ENCODE peak calls at places on chromosome 4, in seven cellular contexts. One of them, this sample, is unnamed. For H3K36me3 and H3K4me1, the result is how much of the 10 kb centered on the place peaks cover.

GRCh38 chr4:38856524-38857337 is at the start of gene TLR6:
- DNase-seq in colonic mucosa: peak
- DNase-seq in spleen: no peak
- DNase-seq in endothelial cell of umbilical vein: peak
- DNase-seq in neural progenitor cell: peak
- DNase-seq in PC-3: peak
- DNase-seq in MM.1S: peak
- DNase-seq in this sample: no peak

GRCh38 chr4:79241846-79242245 is 84.0 kb downstream of the NAA11 start:
- DNase-seq in colonic mucosa: no peak
- DNase-seq in spleen: no peak
- DNase-seq in endothelial cell of umbilical vein: peak
- DNase-seq in neural progenitor cell: peak
- DNase-seq in PC-3: peak
- DNase-seq in MM.1S: no peak
- DNase-seq in this sample: no peak

GRCh38 chr4:78642934-78643333 is 91.4 kb downstream of the ANXA3 start:
- DNase-seq in colonic mucosa: peak
- DNase-seq in spleen: no peak
- DNase-seq in endothelial cell of umbilical vein: no peak
- DNase-seq in neural progenitor cell: no peak
- DNase-seq in PC-3: no peak
- DNase-seq in MM.1S: no peak
- DNase-seq in this sample: no peak

GRCh38 chr4:48194986-48195773 is 61.1 kb upstream of the TXK start:
- DNase-seq in colonic mucosa: no peak
- DNase-seq in spleen: no peak
- DNase-seq in endothelial cell of umbilical vein: peak
- DNase-seq in neural progenitor cell: no peak
- DNase-seq in PC-3: no peak
- DNase-seq in MM.1S: peak
- DNase-seq in this sample: no peak

GRCh38 chr4:168183717-168184571 is 91.6 kb downstream of the ANXA10 start:
- DNase-seq in colonic mucosa: no peak
- DNase-seq in spleen: no peak
- DNase-seq in endothelial cell of umbilical vein: peak
- DNase-seq in neural progenitor cell: peak
- DNase-seq in PC-3: peak
- DNase-seq in MM.1S: peak
- DNase-seq in this sample: no peak

GRCh38 chr4:86834901-86835300 is 14.3 kb downstream of the SLC10A6 start:
- DNase-seq in colonic mucosa: no peak
- DNase-seq in spleen: no peak
- DNase-seq in endothelial cell of umbilical vein: no peak
- DNase-seq in neural progenitor cell: no peak
- DNase-seq in PC-3: no peak
- DNase-seq in MM.1S: no peak
- DNase-seq in this sample: no peak

GRCh38 chr4:48602222-48602621 is 112.2 kb downstream of the ZAR1 start:
- DNase-seq in colonic mucosa: no peak
- DNase-seq in spleen: no peak
- DNase-seq in endothelial cell of umbilical vein: no peak
- DNase-seq in neural progenitor cell: no peak
- DNase-seq in PC-3: peak
- DNase-seq in MM.1S: no peak
- DNase-seq in this sample: no peak

GRCh38 chr4:140789752-140790151 is 33.6 kb upstream of the TBC1D9 start:
- DNase-seq in colonic mucosa: no peak
- DNase-seq in spleen: no peak
- DNase-seq in endothelial cell of umbilical vein: no peak
- DNase-seq in neural progenitor cell: no peak
- DNase-seq in PC-3: peak
- DNase-seq in MM.1S: no peak
- DNase-seq in this sample: no peak

GRCh38 chr4:142126890-142127497 is 490.6 kb downstream of the IL15 start:
- DNase-seq in colonic mucosa: peak
- DNase-seq in spleen: no peak
- DNase-seq in endothelial cell of umbilical vein: peak
- DNase-seq in neural progenitor cell: peak
- DNase-seq in PC-3: peak
- DNase-seq in MM.1S: peak
- DNase-seq in this sample: no peak

GRCh38 chr4:87559090-87559837 is 30.1 kb upstream of the SPARCL1 start:
- DNase-seq in colonic mucosa: no peak
- DNase-seq in spleen: no peak
- DNase-seq in endothelial cell of umbilical vein: no peak
- DNase-seq in neural progenitor cell: peak
- DNase-seq in PC-3: peak
- DNase-seq in MM.1S: peak
- DNase-seq in this sample: no peak

GRCh38 chr4:77911091-77911490 is 48.5 kb downstream of the MRPL1 start:
- DNase-seq in colonic mucosa: no peak
- DNase-seq in spleen: no peak
- DNase-seq in endothelial cell of umbilical vein: no peak
- DNase-seq in neural progenitor cell: no peak
- DNase-seq in PC-3: no peak
- DNase-seq in MM.1S: no peak
- DNase-seq in this sample: no peak

GRCh38 chr4:1567808-1568581 is 116.1 kb downstream of the FAM53A start:
- DNase-seq in colonic mucosa: no peak
- DNase-seq in spleen: peak
- DNase-seq in endothelial cell of umbilical vein: no peak
- DNase-seq in neural progenitor cell: peak
- DNase-seq in PC-3: no peak
- DNase-seq in MM.1S: no peak
- DNase-seq in this sample: no peak

GRCh38 chr4:86855572-86855971 is 6.4 kb upstream of the SLC10A6 start:
- DNase-seq in colonic mucosa: no peak
- DNase-seq in spleen: no peak
- DNase-seq in endothelial cell of umbilical vein: peak
- DNase-seq in neural progenitor cell: no peak
- DNase-seq in PC-3: peak
- DNase-seq in MM.1S: no peak
- DNase-seq in this sample: no peak

GRCh38 chr4:55879224-55879623 is 25.8 kb downstream of the EXOC1 start:
- DNase-seq in colonic mucosa: no peak
- DNase-seq in spleen: no peak
- DNase-seq in endothelial cell of umbilical vein: no peak
- DNase-seq in neural progenitor cell: no peak
- DNase-seq in PC-3: no peak
- DNase-seq in MM.1S: no peak
- DNase-seq in this sample: no peak

GRCh38 chr4:25930722-25931354 is 16.8 kb downstream of the SMIM20 start:
- DNase-seq in colonic mucosa: no peak
- DNase-seq in spleen: no peak
- DNase-seq in endothelial cell of umbilical vein: no peak
- DNase-seq in neural progenitor cell: no peak
- DNase-seq in PC-3: no peak
- DNase-seq in MM.1S: no peak
- DNase-seq in this sample: no peak

GRCh38 chr4:986949-987688 is at the start of gene IDUA:
- DNase-seq in colonic mucosa: peak
- DNase-seq in spleen: peak
- DNase-seq in endothelial cell of umbilical vein: peak
- DNase-seq in neural progenitor cell: peak
- DNase-seq in PC-3: peak
- DNase-seq in MM.1S: no peak
- DNase-seq in this sample: no peak

GRCh38 chr4:48082956-48083355 is 51.1 kb downstream of the TXK start:
- DNase-seq in colonic mucosa: no peak
- DNase-seq in spleen: no peak
- DNase-seq in endothelial cell of umbilical vein: no peak
- DNase-seq in neural progenitor cell: no peak
- DNase-seq in PC-3: no peak
- DNase-seq in MM.1S: no peak
- DNase-seq in this sample: no peak

GRCh38 chr4:167221074-167221473 is 13.2 kb downstream of the SPOCK3 start:
- DNase-seq in colonic mucosa: no peak
- DNase-seq in spleen: no peak
- DNase-seq in endothelial cell of umbilical vein: no peak
- DNase-seq in neural progenitor cell: no peak
- DNase-seq in PC-3: no peak
- DNase-seq in MM.1S: no peak
- DNase-seq in this sample: no peak

GRCh38 chr4:186724048-186724860 is 598 bp upstream of the FAT1 start:
- DNase-seq in colonic mucosa: peak
- DNase-seq in spleen: no peak
- DNase-seq in endothelial cell of umbilical vein: no peak
- DNase-seq in neural progenitor cell: peak
- DNase-seq in PC-3: peak
- DNase-seq in MM.1S: peak
- DNase-seq in this sample: no peak

GRCh38 chr4:6030679-6031078 is 12.4 kb upstream of the C4orf50 start:
- DNase-seq in colonic mucosa: no peak
- DNase-seq in spleen: no peak
- DNase-seq in endothelial cell of umbilical vein: no peak
- DNase-seq in neural progenitor cell: no peak
- DNase-seq in PC-3: no peak
- DNase-seq in MM.1S: no peak
- DNase-seq in this sample: no peak

GRCh38 chr4:3854661-3855060 is 88.5 kb downstream of the ADRA2C start:
- DNase-seq in colonic mucosa: no peak
- DNase-seq in spleen: no peak
- DNase-seq in endothelial cell of umbilical vein: no peak
- DNase-seq in neural progenitor cell: no peak
- DNase-seq in PC-3: no peak
- DNase-seq in MM.1S: no peak
- DNase-seq in this sample: no peak

GRCh38 chr4:22385615-22386014 is 130.3 kb downstream of the ADGRA3 start:
- DNase-seq in colonic mucosa: no peak
- DNase-seq in spleen: no peak
- DNase-seq in endothelial cell of umbilical vein: peak
- DNase-seq in neural progenitor cell: no peak
- DNase-seq in PC-3: peak
- DNase-seq in MM.1S: no peak
- DNase-seq in this sample: no peak

GRCh38 chr4:8664976-8665375 is 72.4 kb downstream of the CPZ start:
- DNase-seq in colonic mucosa: no peak
- DNase-seq in spleen: peak
- DNase-seq in endothelial cell of umbilical vein: no peak
- DNase-seq in neural progenitor cell: no peak
- DNase-seq in PC-3: no peak
- DNase-seq in MM.1S: no peak
- DNase-seq in this sample: no peak

GRCh38 chr4:100417565-100417964 is 100.3 kb downstream of the EMCN start:
- DNase-seq in colonic mucosa: no peak
- DNase-seq in spleen: no peak
- DNase-seq in endothelial cell of umbilical vein: no peak
- DNase-seq in neural progenitor cell: peak
- DNase-seq in PC-3: no peak
- DNase-seq in MM.1S: no peak
- DNase-seq in this sample: no peak

GRCh38 chr4:3385719-3386440 is 55.9 kb upstream of the HGFAC start:
- DNase-seq in colonic mucosa: no peak
- DNase-seq in spleen: peak
- DNase-seq in endothelial cell of umbilical vein: no peak
- DNase-seq in neural progenitor cell: no peak
- DNase-seq in PC-3: no peak
- DNase-seq in MM.1S: no peak
- DNase-seq in this sample: no peak

GRCh38 chr4:79181190-79181589 is 144.7 kb downstream of the NAA11 start:
- DNase-seq in colonic mucosa: no peak
- DNase-seq in spleen: no peak
- DNase-seq in endothelial cell of umbilical vein: no peak
- DNase-seq in neural progenitor cell: no peak
- DNase-seq in PC-3: no peak
- DNase-seq in MM.1S: no peak
- DNase-seq in this sample: no peak

GRCh38 chr4:138910914-138911336 is 104.7 kb upstream of the NOCT start:
- DNase-seq in colonic mucosa: peak
- DNase-seq in spleen: peak
- DNase-seq in endothelial cell of umbilical vein: peak
- DNase-seq in neural progenitor cell: peak
- DNase-seq in PC-3: peak
- DNase-seq in MM.1S: no peak
- DNase-seq in this sample: peak
- H3K27ac ChIP-seq in colonic mucosa: peak
- H3K27ac ChIP-seq in spleen: peak
- H3K27ac ChIP-seq in endothelial cell of umbilical vein: peak
- H3K27ac ChIP-seq in neural progenitor cell: no peak
- H3K27ac ChIP-seq in PC-3: peak
- H3K27ac ChIP-seq in MM.1S: no peak
- H3K27ac ChIP-seq in this sample: no peak

GRCh38 chr4:108624263-108625056 is 4.1 kb downstream of the RPL34 start:
- DNase-seq in colonic mucosa: no peak
- DNase-seq in spleen: no peak
- DNase-seq in endothelial cell of umbilical vein: no peak
- DNase-seq in neural progenitor cell: no peak
- DNase-seq in PC-3: no peak
- DNase-seq in MM.1S: no peak
- DNase-seq in this sample: no peak
- H3K36me3 ChIP-seq in colonic mucosa: under half
- H3K36me3 ChIP-seq in spleen: under half
- H3K36me3 ChIP-seq in endothelial cell of umbilical vein: under half
- H3K36me3 ChIP-seq in neural progenitor cell: under half
- H3K36me3 ChIP-seq in PC-3: half or more
- H3K36me3 ChIP-seq in MM.1S: under half
- H3K36me3 ChIP-seq in this sample: under half

GRCh38 chr4:184383497-184384055 is 90.8 kb downstream of the IRF2 start:
- DNase-seq in colonic mucosa: peak
- DNase-seq in spleen: no peak
- DNase-seq in endothelial cell of umbilical vein: peak
- DNase-seq in neural progenitor cell: no peak
- DNase-seq in PC-3: peak
- DNase-seq in MM.1S: peak
- DNase-seq in this sample: no peak
- H3K4me1 ChIP-seq in colonic mucosa: under half
- H3K4me1 ChIP-seq in spleen: half or more
- H3K4me1 ChIP-seq in endothelial cell of umbilical vein: half or more
- H3K4me1 ChIP-seq in neural progenitor cell: under half
- H3K4me1 ChIP-seq in PC-3: under half
- H3K4me1 ChIP-seq in MM.1S: half or more
- H3K4me1 ChIP-seq in this sample: under half

DNA sequence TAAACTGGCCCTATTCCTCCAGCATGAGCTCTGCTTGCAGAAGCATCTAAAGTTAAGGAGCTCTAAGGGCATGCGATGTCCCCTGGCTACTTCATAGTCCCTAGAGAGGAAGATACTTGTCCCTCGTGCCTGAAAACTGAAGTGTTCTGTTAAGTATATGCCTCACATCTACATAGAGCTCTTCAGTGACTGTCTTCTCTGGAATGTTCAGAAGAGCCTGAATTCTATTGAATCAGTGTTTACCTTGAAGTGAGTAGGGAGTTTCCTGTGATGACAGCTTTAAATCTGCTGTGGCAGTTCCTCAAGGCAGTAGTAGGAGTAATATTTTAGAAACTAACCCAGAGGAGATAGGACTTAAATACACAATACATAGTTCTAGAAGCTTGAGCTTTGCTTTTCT is 111.2 kb downstream of the ZNF518B start:
- DNase-seq in colonic mucosa: no peak
- DNase-seq in spleen: no peak
- DNase-seq in endothelial cell of umbilical vein: no peak
- DNase-seq in neural progenitor cell: no peak
- DNase-seq in PC-3: peak
- DNase-seq in MM.1S: no peak
- DNase-seq in this sample: no peak
- H3K27ac ChIP-seq in colonic mucosa: no peak
- H3K27ac ChIP-seq in spleen: no peak
- H3K27ac ChIP-seq in endothelial cell of umbilical vein: no peak
- H3K27ac ChIP-seq in neural progenitor cell: no peak
- H3K27ac ChIP-seq in PC-3: no peak
- H3K27ac ChIP-seq in MM.1S: no peak
- H3K27ac ChIP-seq in this sample: no peak

GRCh38 chr4:189202182-189202868 is 738.3 kb upstream of the FRG1 start:
- DNase-seq in colonic mucosa: peak
- DNase-seq in spleen: peak
- DNase-seq in endothelial cell of umbilical vein: no peak
- DNase-seq in neural progenitor cell: peak
- DNase-seq in PC-3: peak
- DNase-seq in MM.1S: peak
- DNase-seq in this sample: peak
- H3K36me3 ChIP-seq in colonic mucosa: under half
- H3K36me3 ChIP-seq in spleen: under half
- H3K36me3 ChIP-seq in endothelial cell of umbilical vein: under half
- H3K36me3 ChIP-seq in neural progenitor cell: under half
- H3K36me3 ChIP-seq in PC-3: under half
- H3K36me3 ChIP-seq in MM.1S: under half
- H3K36me3 ChIP-seq in this sample: under half